ENCODE peak calls at places on chromosomes 5 and 9, in ten cellular contexts. B, O, V, J, K, D, I, S, M and C are unnamed samples.

GRCh38 chr5:111507276-111507675 is 5.1 kb downstream of the STARD4 start:
- DNase-seq in B (no peak), D (no peak), M (no peak), O (no peak), I (no peak), K (no peak), V (peak; percentile 44), J (no peak), S (no peak), C (no peak)

GRCh38 chr5:113487411-113487778 is 858 bp downstream of the MCC start:
- DNase-seq in D (no peak), J (no peak), S (no peak), I (no peak), K (peak; percentile 31), V (no peak), O (no peak), B (peak; percentile 36), M (no peak), C (no peak)

GRCh38 chr5:139105621-139106071 is 92.5 kb downstream of the SIL1 start:
- DNase-seq in S (no peak), M (no peak), I (no peak), O (no peak), K (no peak), J (peak; percentile 59), B (no peak), D (no peak), V (no peak), C (peak; percentile 49)

GRCh38 chr5:1512541-1513291 is 11.0 kb downstream of the LPCAT1 start:
- DNase-seq in M (peak; percentile 64), O (no peak), K (no peak), I (no peak), S (peak; percentile 23), B (no peak), J (no peak), D (no peak), V (no peak), C (no peak)

GRCh38 chr9:9942764-9943424 is 669.9 kb downstream of the PTPRD start:
- DNase-seq in B (peak; percentile 87), K (peak; percentile 84), I (peak; percentile 63), M (peak; percentile 63), D (peak; percentile 50), V (peak; percentile 25), O (peak; percentile 39), J (peak; percentile 19), S (peak; percentile 58), C (peak; percentile 65)

GRCh38 chr5:14157494-14157782 is 14.3 kb downstream of the TRIO start:
- DNase-seq in J (no peak), D (no peak), V (no peak), B (no peak), K (no peak), M (no peak), S (no peak), I (no peak), O (no peak), C (no peak)

GRCh38 chr9:128550226-128550625 is 2.2 kb upstream of the SPTAN1 start:
- DNase-seq in I (no peak), V (no peak), M (no peak), K (no peak), J (no peak), O (peak; percentile 70), D (no peak), S (no peak), B (no peak), C (no peak)

GRCh38 chr5:53874409-53874808 is 314.0 kb downstream of the NDUFS4 start:
- DNase-seq in B (no peak), J (no peak), M (no peak), S (no peak), K (no peak), V (no peak), D (no peak), O (no peak), I (no peak), C (no peak)

GRCh38 chr5:164498393-164498792 is 993.0 kb downstream of the MAT2B start:
- DNase-seq in J (no peak), S (no peak), O (no peak), V (no peak), I (no peak), M (no peak), B (no peak), D (no peak), K (no peak), C (peak; percentile 24)

GRCh38 chr9:132600326-132600984 is 18.0 kb downstream of the BARHL1 start:
- DNase-seq in S (no peak), V (no peak), K (no peak), M (no peak), J (no peak), D (no peak), B (no peak), I (no peak), O (no peak), C (no peak)

GRCh38 chr9:79165006-79165405 is 406.8 kb upstream of the TLE4 start:
- DNase-seq in V (no peak), J (no peak), I (no peak), O (no peak), M (no peak), B (no peak), D (no peak), K (no peak), S (no peak), C (no peak)

GRCh38 chr9:127283917-127284316 is 19.3 kb downstream of the GARNL3 start:
- DNase-seq in V (no peak), S (no peak), I (peak; percentile 21), B (peak; percentile 20), M (no peak), J (no peak), K (no peak), D (peak; percentile 25), O (peak; percentile 18), C (peak; percentile 66)